ENCODE peak calls at places on chromosome 5, in nine cellular contexts. P is H1, A is activated T-cell treated with anti-CD3 and anti-CD28 coated beads for 1 hour, C is amygdala, U is NCI-H1417, B is NCI-H510A, E is heart left ventricle, W is GM23248, X is NCI-H1105 treated with DMSO at 0.1 percent for 48 hours. T is an unnamed sample.

GRCh38 chr5:108669493-108669892 is 78.2 kb upstream of the FER start:
- DNase-seq in P (no peak), A (no peak), C (no peak), U (no peak), B (no peak), E (no peak), W (no peak), X (no peak), T (no peak)

GRCh38 chr5:32805966-32806626 is 95.0 kb downstream of the NPR3 start:
- DNase-seq in P (no peak), A (no peak), C (no peak), U (no peak), B (no peak), E (no peak), W (peak; percentile 94), X (no peak), T (no peak)

GRCh38 chr5:98904786-98905185 is 24.0 kb downstream of the CHD1 start:
- DNase-seq in P (no peak), A (no peak), C (no peak), U (no peak), B (no peak), E (no peak), W (peak; percentile 78), X (no peak), T (no peak)

GRCh38 chr5:154312571-154312970 is 122.0 kb downstream of the GALNT10 start:
- DNase-seq in P (no peak), A (no peak), C (no peak), U (no peak), B (no peak), E (no peak), W (peak; percentile 43), X (no peak), T (no peak)

GRCh38 chr5:27403248-27403882 is 365.0 kb upstream of the CDH9 start:
- DNase-seq in P (no peak), A (no peak), C (no peak), U (no peak), B (no peak), E (no peak), W (peak; percentile 5), X (no peak), T (no peak)

GRCh38 chr5:54746777-54747398 is 229.3 kb downstream of the SNX18 start:
- DNase-seq in P (no peak), A (no peak), C (no peak), U (no peak), B (no peak), E (no peak), W (no peak), X (no peak), T (no peak)

GRCh38 chr5:149957855-149958254 is 2.7 kb upstream of the SLC26A2 start:
- DNase-seq in P (no peak), A (no peak), C (no peak), U (no peak), B (no peak), E (no peak), W (no peak), X (no peak), T (no peak)

GRCh38 chr5:149210229-149210628 is 61.4 kb upstream of the AFAP1L1 start:
- DNase-seq in P (no peak), A (no peak), C (no peak), U (no peak), B (no peak), E (no peak), W (peak; percentile 64), X (no peak), T (no peak)

GRCh38 chr5:147051193-147051592 is 172.6 kb upstream of the PPP2R2B start:
- DNase-seq in P (no peak), A (no peak), C (no peak), U (no peak), B (no peak), E (no peak), W (peak; percentile 38), X (no peak), T (no peak)

GRCh38 chr5:132437604-132438275 is 52.8 kb downstream of the IRF1 start:
- DNase-seq in P (no peak), A (peak; percentile 48), C (no peak), U (no peak), B (no peak), E (peak; percentile 89), W (peak; percentile 90), X (no peak), T (peak; percentile 29)

GRCh38 chr5:113311301-113311700 is 123.5 kb downstream of the TSSK1B start:
- DNase-seq in P (no peak), A (no peak), C (no peak), U (no peak), B (no peak), E (no peak), W (no peak), X (no peak), T (no peak)

GRCh38 chr5:144247131-144247530 is 76.5 kb downstream of the KCTD16 start:
- DNase-seq in P (no peak), A (no peak), C (no peak), U (peak; percentile 6), B (peak; percentile 25), E (no peak), W (no peak), X (no peak), T (no peak)

GRCh38 chr5:110913221-110913620 is 158.3 kb upstream of the TSLP start:
- DNase-seq in P (no peak), A (no peak), C (no peak), U (no peak), B (no peak), E (no peak), W (no peak), X (no peak), T (no peak)

GRCh38 chr5:54704825-54705224 is 187.3 kb downstream of the SNX18 start:
- DNase-seq in P (no peak), A (no peak), C (no peak), U (no peak), B (no peak), E (peak; percentile 29), W (no peak), X (no peak), T (no peak)

GRCh38 chr5:16841416-16841815 is 94.7 kb downstream of the MYO10 start:
- DNase-seq in P (no peak), A (no peak), C (no peak), U (no peak), B (no peak), E (no peak), W (peak; percentile 30), X (no peak), T (no peak)

GRCh38 chr5:93585054-93585751 is 2.2 kb downstream of the NR2F1 start:
- DNase-seq in P (no peak), A (no peak), C (no peak), U (peak; percentile 32), B (no peak), E (no peak), W (peak; percentile 66), X (no peak), T (no peak)

GRCh38 chr5:180047667-180048066 is 23.9 kb downstream of the RNF130 start:
- DNase-seq in P (no peak), A (no peak), C (no peak), U (no peak), B (no peak), E (peak; percentile 43), W (no peak), X (no peak), T (no peak)

T was measured in effector CD8-positive, alpha-beta T cell.